ENCODE peak calls at places on chromosomes 4 and X, in seven cellular contexts. H is left ventricle myocardium inferior; N is hepatic stellate cell; D is posterior vena cava; J is cardiac fibroblast; K is stimulated activated CD8-positive, alpha-beta memory T cell treated with anti-CD3 and anti-CD28 coated beads, Interleukin-15, amount 100 ng/mL, for 1 hour; F is aorta. X is an unnamed sample.

GRCh38 chr4:6493668-6494304 is 21.4 kb upstream of the PPP2R2C start:
- DNase-seq in D (peak), K (no peak), J (peak), N (no peak), H (no peak), F (no peak), X (no peak)

GRCh38 chrX:9339603-9340569 is 125.0 kb upstream of the TBL1X start:
- DNase-seq in N (no peak), K (no peak), F (no peak), H (peak), J (no peak), D (no peak), X (peak)

GRCh38 chr4:56130609-56131150 is 181.9 kb downstream of the CEP135 start:
- DNase-seq in N (no peak), F (no peak), H (no peak), J (peak), K (no peak), D (no peak), X (no peak)

GRCh38 chrX:120739300-120739699 is 109.4 kb upstream of the C1GALT1C1 start:
- DNase-seq in N (no peak), K (no peak), D (no peak), H (no peak), J (no peak), F (no peak), X (no peak)

GRCh38 chr4:158856852-158857251 is 88.0 kb downstream of the FNIP2 start:
- DNase-seq in K (no peak), J (peak), H (no peak), D (no peak), F (no peak), N (peak), X (peak)

GRCh38 chrX:53039239-53039638 is 9.3 kb upstream of the GPR173 start:
- DNase-seq in F (no peak), J (no peak), N (no peak), K (no peak), D (no peak), H (no peak), X (no peak)

GRCh38 chr4:115294717-115295116 is 181.3 kb upstream of the NDST4 start:
- DNase-seq in F (no peak), K (no peak), D (no peak), N (no peak), H (no peak), J (no peak), X (no peak)

GRCh38 chr4:162201673-162202072 is 37.9 kb upstream of the FSTL5 start:
- DNase-seq in K (no peak), J (no peak), N (no peak), H (no peak), D (no peak), F (no peak), X (peak)

GRCh38 chr4:3791910-3792542 is 25.8 kb downstream of the ADRA2C start:
- DNase-seq in F (peak), J (peak), D (no peak), H (peak), N (no peak), K (no peak), X (peak)

GRCh38 chrX:45843518-45843917 is 642.8 kb upstream of the DIPK2B start:
- DNase-seq in J (no peak), N (no peak), D (no peak), H (no peak), F (no peak), K (no peak), X (peak)

GRCh38 chr4:138401330-138401729 is 159.2 kb upstream of the SLC7A11 start:
- DNase-seq in K (no peak), J (no peak), D (no peak), F (peak), N (no peak), H (peak), X (no peak)

GRCh38 chrX:37997096-37997495 is 9.3 kb upstream of the SYTL5 start:
- DNase-seq in N (no peak), F (no peak), K (no peak), J (no peak), D (peak), H (no peak), X (no peak)